ENCODE peak calls at places on chromosomes 4 and X, in ten cellular contexts. B is ovary; F is CD8-positive, alpha-beta memory T cell; U is cardiac fibroblast; H is GM12865; G is body of pancreas; K is effector memory CD4-positive, alpha-beta T cell; O is HFF-Myc; I is left ventricle myocardium inferior; X is A549. V is an unnamed sample.
A peak's percentile ranks its signal among the peaks of the same experiment; 100 is the strongest.

GRCh38 chr4:63607186-63607872 is 801.9 kb downstream of the TECRL start:
- DNase-seq in B (no peak), F (no peak), U (no peak), H (no peak), G (no peak), K (no peak), O (no peak), I (no peak), X (no peak), V (no peak)

GRCh38 chr4:37447886-37448285 is 203.3 kb downstream of the NWD2 start:
- DNase-seq in B (no peak), F (no peak), U (peak; percentile 3), H (no peak), G (no peak), K (no peak), O (no peak), I (no peak), X (no peak), V (no peak)

GRCh38 chr4:79198886-79199591 is 126.8 kb downstream of the NAA11 start:
- DNase-seq in B (no peak), F (no peak), U (no peak), H (no peak), G (no peak), K (no peak), O (no peak), I (no peak), X (no peak), V (no peak)

GRCh38 chr4:131499139-131499873 is 1649.8 kb upstream of the PCDH10 start:
- DNase-seq in B (no peak), F (no peak), U (peak; percentile 52), H (no peak), G (no peak), K (no peak), O (peak; percentile 2), I (no peak), X (peak; percentile 12), V (no peak)

GRCh38 chrX:130702867-130703707 is 199.9 kb downstream of the ENOX2 start:
- DNase-seq in B (no peak), F (no peak), U (peak; percentile 17), H (no peak), G (no peak), K (no peak), O (no peak), I (no peak), X (no peak), V (no peak)

GRCh38 chrX:1686642-1687041 is 71.8 kb downstream of the ASMT start:
- DNase-seq in B (no peak), F (no peak), U (peak; percentile 28), H (no peak), G (no peak), K (no peak), O (no peak), I (no peak), X (no peak), V (no peak)

GRCh38 chrX:151552721-151553120 is 10.8 kb upstream of the PASD1 start:
- DNase-seq in B (no peak), F (no peak), U (no peak), H (no peak), G (no peak), K (no peak), O (no peak), I (no peak), X (no peak), V (no peak)

GRCh38 chr4:158850800-158851644 is 82.2 kb downstream of the FNIP2 start:
- DNase-seq in B (no peak), F (no peak), U (peak; percentile 68), H (peak; percentile 39), G (no peak), K (no peak), O (no peak), I (no peak), X (no peak), V (peak; percentile 30)

DNA sequence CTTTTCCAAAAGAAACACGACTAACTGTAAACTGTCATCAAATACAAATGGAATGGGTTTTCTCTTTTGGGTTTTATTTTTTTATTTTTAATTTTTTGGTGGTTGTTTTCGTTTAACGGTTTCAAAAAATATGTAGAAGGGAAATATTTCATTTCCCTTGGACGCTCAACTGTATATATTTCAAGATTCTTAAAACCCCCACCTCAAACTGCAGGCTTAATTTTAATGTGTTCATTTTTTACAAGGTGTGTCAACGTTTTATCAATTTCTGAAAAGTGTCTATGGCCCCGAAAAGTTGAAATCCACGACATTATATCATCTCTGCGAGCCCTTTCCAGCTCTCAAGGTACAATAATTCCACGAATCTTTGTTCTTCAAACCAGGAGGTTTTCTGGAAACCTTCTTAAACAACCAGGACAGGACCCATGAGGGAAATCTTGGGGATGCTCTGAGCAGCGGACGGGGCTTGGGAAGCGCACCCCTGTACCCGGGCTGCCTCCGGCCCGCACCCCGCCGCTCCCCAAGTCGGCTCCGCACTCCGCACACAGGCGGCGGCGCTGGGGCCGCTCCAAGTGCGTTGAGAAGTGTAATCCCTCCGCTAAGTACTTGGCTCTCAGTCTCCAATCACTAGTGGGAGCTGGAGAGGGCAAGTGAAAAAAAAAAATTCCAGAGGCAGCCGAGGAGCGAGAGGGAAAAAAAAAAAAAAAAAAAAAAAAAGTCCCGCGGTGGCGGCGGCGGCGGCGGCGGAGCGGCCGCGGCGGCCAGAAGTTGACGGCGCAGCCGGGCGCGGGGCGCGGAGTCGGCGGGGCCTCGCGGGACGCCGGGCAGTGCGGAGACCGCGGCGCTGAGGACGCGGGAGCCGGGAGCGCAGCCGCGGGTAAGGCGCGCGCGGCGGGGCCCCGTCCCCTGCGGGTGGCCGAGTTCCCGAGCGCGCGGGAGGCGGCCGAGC is at the start of gene BMPR1B:
- DNase-seq in B (peak; percentile 60), F (no peak), U (peak; percentile 69), H (no peak), G (peak; percentile 34), K (no peak), O (no peak), I (no peak), X (peak; percentile 84), V (peak; percentile 62)
- H3K4me3 ChIP-seq in B (peak within 1 kb of the TSS; percentile 68), F (no peak within 1 kb of the TSS), U (peak within 1 kb of the TSS; percentile 43), H (no peak within 1 kb of the TSS), G (no peak within 1 kb of the TSS), K (no peak within 1 kb of the TSS), O (peak within 1 kb of the TSS; percentile 34), I (peak within 1 kb of the TSS; percentile 68), X (peak within 1 kb of the TSS; percentile 64), V (peak within 1 kb of the TSS; percentile 68)

DNA sequence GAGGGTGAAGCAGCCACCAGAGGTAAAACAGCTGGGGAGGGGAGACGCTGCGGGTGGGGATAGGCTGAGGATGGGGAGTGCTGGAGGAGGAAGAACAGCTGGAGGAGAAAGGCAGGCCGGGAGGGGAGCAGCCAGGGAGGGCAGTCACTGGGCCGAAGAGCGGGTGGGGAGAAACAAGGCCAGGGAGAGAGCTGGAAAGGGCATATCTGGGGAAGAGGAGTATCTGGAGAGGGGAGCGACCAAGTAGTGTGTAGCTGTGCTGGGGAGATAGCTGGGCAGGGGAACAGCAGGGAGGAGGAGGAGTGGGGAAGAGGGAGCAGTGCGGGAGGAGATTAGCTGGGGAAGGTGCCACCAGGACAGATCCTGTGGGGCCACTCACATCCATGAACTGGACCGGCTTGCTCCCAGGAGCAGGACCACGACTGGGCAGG is 2.7 kb downstream of the SLC38A5 start:
- DNase-seq in B (peak; percentile 48), F (no peak), U (no peak), H (no peak), G (no peak), K (no peak), O (no peak), I (no peak), X (no peak), V (peak; percentile 62)
- H3K4me3 ChIP-seq in B (no peak overlapping the region), F (peak overlapping the region; percentile 74), U (no peak overlapping the region), H (peak overlapping the region; percentile 85), G (peak overlapping the region; percentile 16), K (no peak overlapping the region), O (peak overlapping the region; percentile 33), I (no peak overlapping the region), X (no peak overlapping the region), V (peak overlapping the region; percentile 59)

GRCh38 chr4:122689972-122690371 is 42.5 kb upstream of the BBS12 start:
- DNase-seq in B (no peak), F (no peak), U (no peak), H (peak; percentile 76), G (no peak), K (no peak), O (no peak), I (no peak), X (no peak), V (no peak)

GRCh38 chr4:122686709-122687108 is 45.8 kb upstream of the BBS12 start:
- DNase-seq in B (no peak), F (no peak), U (no peak), H (peak; percentile 16), G (no peak), K (no peak), O (no peak), I (no peak), X (no peak), V (no peak)

GRCh38 chr4:122691988-122692387 is 40.5 kb upstream of the BBS12 start:
- DNase-seq in B (no peak), F (no peak), U (no peak), H (no peak), G (no peak), K (no peak), O (no peak), I (no peak), X (no peak), V (no peak)

GRCh38 chr4:122687450-122688121 is 44.9 kb upstream of the BBS12 start:
- DNase-seq in B (no peak), F (no peak), U (no peak), H (peak; percentile 42), G (no peak), K (no peak), O (no peak), I (no peak), X (no peak), V (no peak)

DNA sequence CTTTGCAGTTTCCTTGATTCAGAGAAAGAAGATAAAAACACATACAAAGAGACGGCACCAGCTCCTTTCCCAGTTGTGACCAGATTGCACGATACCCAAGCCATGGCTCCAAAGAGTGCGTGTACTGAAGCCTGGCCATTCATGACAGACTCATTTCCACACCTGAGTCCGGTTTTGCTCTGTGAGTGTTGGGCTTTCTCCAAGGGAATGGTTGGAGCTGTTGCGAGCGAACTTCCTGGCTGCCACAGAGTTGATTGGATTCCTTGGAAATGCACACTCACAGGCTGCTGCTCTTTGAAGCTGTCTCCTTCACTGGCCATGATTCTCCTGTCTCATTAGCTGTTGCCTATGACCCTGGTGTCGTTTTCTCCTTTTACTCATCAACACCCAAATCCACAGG is 44.0 kb upstream of the BBS12 start:
- DNase-seq in B (no peak), F (no peak), U (no peak), H (no peak), G (no peak), K (no peak), O (no peak), I (no peak), X (no peak), V (no peak)
- H3K4me3 ChIP-seq in B (peak overlapping the region; percentile 19), F (no peak overlapping the region), U (no peak overlapping the region), H (no peak overlapping the region), G (no peak overlapping the region), K (no peak overlapping the region), O (no peak overlapping the region), I (peak overlapping the region; percentile 38), X (no peak overlapping the region), V (no peak overlapping the region)

GRCh38 chr4:123114915-123115756 is 192.7 kb upstream of the NUDT6 start:
- DNase-seq in B (no peak), F (no peak), U (no peak), H (no peak), G (no peak), K (no peak), O (no peak), I (no peak), X (no peak), V (peak; percentile 72)

GRCh38 chr4:123114084-123114914 is 191.9 kb upstream of the NUDT6 start:
- DNase-seq in B (no peak), F (no peak), U (no peak), H (no peak), G (no peak), K (no peak), O (no peak), I (no peak), X (no peak), V (no peak)

GRCh38 chr4:123110685-123111084 is 188.3 kb upstream of the NUDT6 start:
- DNase-seq in B (no peak), F (no peak), U (peak; percentile 57), H (no peak), G (no peak), K (no peak), O (no peak), I (no peak), X (no peak), V (no peak)

GRCh38 chr4:123110147-123110546 is 187.8 kb upstream of the NUDT6 start:
- DNase-seq in B (no peak), F (no peak), U (peak; percentile 36), H (no peak), G (no peak), K (no peak), O (no peak), I (no peak), X (no peak), V (no peak)

DNA sequence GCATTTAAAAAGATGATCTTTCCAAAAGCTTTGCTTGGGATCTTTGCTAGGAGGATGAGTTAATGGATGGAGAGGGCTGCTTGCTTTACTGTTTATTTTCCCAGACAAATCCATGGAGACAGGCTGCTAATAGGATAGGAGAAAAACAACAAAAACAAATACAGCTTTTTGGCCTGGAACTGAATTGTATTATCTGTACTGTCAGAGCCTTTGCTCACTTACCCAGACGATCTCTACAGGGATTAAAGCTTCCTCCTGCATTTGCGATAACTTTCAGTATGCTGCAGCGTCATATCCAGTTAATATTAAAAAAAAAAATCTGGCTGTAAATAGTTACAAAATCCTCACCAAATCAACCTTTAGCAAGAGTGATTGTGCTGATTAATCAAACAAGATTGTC is 190.8 kb upstream of the NUDT6 start:
- DNase-seq in B (no peak), F (no peak), U (no peak), H (no peak), G (no peak), K (no peak), O (no peak), I (no peak), X (no peak), V (no peak)
- H3K4me3 ChIP-seq in B (no peak overlapping the region), F (no peak overlapping the region), U (no peak overlapping the region), H (no peak overlapping the region), G (no peak overlapping the region), K (no peak overlapping the region), O (no peak overlapping the region), I (no peak overlapping the region), X (no peak overlapping the region), V (no peak overlapping the region)

V was measured in H7.